ENCODE peak calls at places on chromosomes 2 and 18, in five cellular contexts. Z, C, N, M and T are unnamed samples. For H3K4me1, the result is how much of the 10 kb centered on the place peaks cover.

GRCh38 chr2:48508461-48509124 is 21.4 kb upstream of the STON1 start:
- DNase-seq in Z (peak), C (no peak), N (peak), M (peak), T (no peak)

GRCh38 chr2:197191948-197192338 is 118.6 kb downstream of the ANKRD44 start:
- DNase-seq in Z (no peak), C (no peak), N (no peak), M (no peak), T (no peak)

GRCh38 chr18:3061581-3062416 is 48.9 kb upstream of the LPIN2 start:
- DNase-seq in Z (no peak), C (no peak), N (no peak), M (no peak), T (no peak)

GRCh38 chr2:222399038-222399783 is 25.1 kb upstream of the SGPP2 start:
- DNase-seq in Z (no peak), C (no peak), N (no peak), M (no peak), T (no peak)

GRCh38 chr2:109059474-109060165 is 69.4 kb upstream of the SH3RF3 start:
- DNase-seq in Z (no peak), C (no peak), N (no peak), M (no peak), T (no peak)

GRCh38 chr2:238925281-238925680 is 77.4 kb downstream of the TWIST2 start:
- DNase-seq in Z (no peak), C (no peak), N (no peak), M (no peak), T (no peak)

GRCh38 chr2:29834036-29834540 is 87.3 kb downstream of the ALK start:
- DNase-seq in Z (no peak), C (no peak), N (no peak), M (peak), T (no peak)

GRCh38 chr2:134252092-134252775 is 1.6 kb upstream of the MGAT5 start:
- DNase-seq in Z (no peak), C (no peak), N (no peak), M (peak), T (no peak)

GRCh38 chr2:112136081-112136480 is 2.1 kb upstream of the FBLN7 start:
- DNase-seq in Z (no peak), C (no peak), N (no peak), M (no peak), T (no peak)

GRCh38 chr2:208189782-208190181 is at the start of gene C2orf80:
- DNase-seq in Z (no peak), C (no peak), N (peak), M (no peak), T (no peak)

GRCh38 chr2:12606472-12607000 is 110.2 kb upstream of the TRIB2 start:
- DNase-seq in Z (peak), C (no peak), N (no peak), M (peak), T (no peak)

GRCh38 chr2:134576478-134576877 is 142.3 kb downstream of the TMEM163 start:
- DNase-seq in Z (no peak), C (no peak), N (no peak), M (no peak), T (no peak)

GRCh38 chr2:84963692-84964405 is 7.1 kb upstream of the KCMF1 start:
- DNase-seq in Z (no peak), C (no peak), N (no peak), M (peak), T (no peak)

GRCh38 chr2:203327582-203327917 is 644 bp upstream of the ABI2 start:
- DNase-seq in Z (no peak), C (no peak), N (no peak), M (no peak), T (no peak)

GRCh38 chr2:98468621-98469236 is 24.1 kb downstream of the INPP4A start:
- DNase-seq in Z (no peak), C (no peak), N (no peak), M (peak), T (no peak)

GRCh38 chr2:186603208-186603765 is 13.4 kb downstream of the ITGAV start:
- DNase-seq in Z (peak), C (no peak), N (no peak), M (peak), T (no peak)

GRCh38 chr2:166127217-166128155 is at the start of gene SCN1A:
- DNase-seq in Z (peak), C (peak), N (peak), M (peak), T (no peak)

GRCh38 chr18:38313851-38314250 is 748.3 kb upstream of the CELF4 start:
- DNase-seq in Z (no peak), C (no peak), N (no peak), M (no peak), T (no peak)

GRCh38 chr2:8255448-8255800 is 426.4 kb upstream of the ID2 start:
- DNase-seq in Z (no peak), C (no peak), N (no peak), M (peak), T (no peak)

GRCh38 chr18:57951110-57951796 is 92.8 kb upstream of the NEDD4L start:
- DNase-seq in Z (no peak), C (no peak), N (no peak), M (no peak), T (no peak)

GRCh38 chr18:37565985-37566478 is 434 bp upstream of the CELF4 start:
- DNase-seq in Z (no peak), C (no peak), N (peak), M (peak), T (no peak)

GRCh38 chr2:202822411-202822810 is 49.2 kb downstream of the ICA1L start:
- DNase-seq in Z (no peak), C (no peak), N (no peak), M (no peak), T (no peak)

GRCh38 chr2:43898134-43898957 is 59.6 kb downstream of the ABCG8 start:
- DNase-seq in Z (no peak), C (no peak), N (no peak), M (no peak), T (peak)

GRCh38 chr2:118223487-118224136 is 135.3 kb downstream of the INSIG2 start:
- DNase-seq in Z (no peak), C (no peak), N (no peak), M (peak), T (no peak)

GRCh38 chr18:70390366-70391090 is 101.7 kb downstream of the SOCS6 start:
- DNase-seq in Z (no peak), C (no peak), N (no peak), M (peak), T (no peak)

GRCh38 chr2:132544045-132544630 is 125.9 kb downstream of the LYPD1 start:
- DNase-seq in Z (no peak), C (no peak), N (no peak), M (no peak), T (no peak)

GRCh38 chr2:118224888-118225264 is 136.6 kb downstream of the INSIG2 start:
- DNase-seq in Z (no peak), C (no peak), N (no peak), M (no peak), T (no peak)

GRCh38 chr2:48851161-48851560 is 95.6 kb upstream of the LHCGR start:
- DNase-seq in Z (no peak), C (no peak), N (no peak), M (peak), T (no peak)

GRCh38 chr2:195486987-195487644 is 169.9 kb upstream of the SLC39A10 start:
- DNase-seq in Z (no peak), C (peak), N (no peak), M (peak), T (no peak)

DNA sequence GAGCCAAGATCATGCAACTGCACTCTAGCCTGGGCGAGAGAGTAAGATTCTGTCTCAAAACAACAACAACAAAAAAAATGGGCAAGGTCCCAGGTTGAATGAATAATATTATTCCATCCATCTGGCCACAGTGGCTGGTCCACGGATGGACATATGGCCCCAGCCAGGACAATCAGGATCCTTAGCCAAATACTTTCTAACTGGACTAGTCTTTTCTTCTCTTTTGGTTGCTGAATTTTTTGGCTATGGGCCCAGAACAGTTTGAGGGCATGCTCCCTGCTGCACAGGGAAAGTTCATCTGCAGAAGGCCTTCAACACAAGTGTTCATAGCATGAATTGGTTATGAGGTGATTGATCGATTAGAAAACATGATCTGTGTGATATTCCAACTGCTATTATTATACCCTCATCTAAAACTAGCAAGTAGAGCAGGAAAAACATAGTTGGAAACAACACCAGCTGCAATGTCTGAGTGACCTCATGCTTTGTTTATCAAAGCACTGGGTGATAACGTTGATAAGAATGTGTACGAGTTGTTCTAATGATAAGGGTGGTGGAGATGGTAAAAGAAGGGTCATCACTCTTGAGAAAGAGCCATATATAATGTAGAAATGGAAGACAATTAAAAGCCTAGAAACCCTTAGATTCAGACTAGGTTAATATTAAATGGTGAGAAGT is 47.8 kb upstream of the RNF103 start:
- DNase-seq in Z (peak), C (no peak), N (no peak), M (peak), T (no peak)
- H3K27ac ChIP-seq in Z (no peak), C (no peak), N (no peak), M (no peak), T (no peak)

GRCh38 chr18:49612515-49613033 is 50.7 kb downstream of the LIPG start:
- DNase-seq in Z (no peak), C (no peak), N (no peak), M (no peak), T (no peak)
- H3K4me1 ChIP-seq in Z (under half), C (under half), N (under half), M (under half), T (under half)

GRCh38 chr2:96866149-96866548 is 3.7 kb downstream of the SEMA4C start:
- DNase-seq in Z (no peak), C (no peak), N (no peak), M (no peak), T (no peak)
- H3K9ac ChIP-seq in Z (no peak), C (no peak), N (peak), M (no peak), T (no peak)

DNA sequence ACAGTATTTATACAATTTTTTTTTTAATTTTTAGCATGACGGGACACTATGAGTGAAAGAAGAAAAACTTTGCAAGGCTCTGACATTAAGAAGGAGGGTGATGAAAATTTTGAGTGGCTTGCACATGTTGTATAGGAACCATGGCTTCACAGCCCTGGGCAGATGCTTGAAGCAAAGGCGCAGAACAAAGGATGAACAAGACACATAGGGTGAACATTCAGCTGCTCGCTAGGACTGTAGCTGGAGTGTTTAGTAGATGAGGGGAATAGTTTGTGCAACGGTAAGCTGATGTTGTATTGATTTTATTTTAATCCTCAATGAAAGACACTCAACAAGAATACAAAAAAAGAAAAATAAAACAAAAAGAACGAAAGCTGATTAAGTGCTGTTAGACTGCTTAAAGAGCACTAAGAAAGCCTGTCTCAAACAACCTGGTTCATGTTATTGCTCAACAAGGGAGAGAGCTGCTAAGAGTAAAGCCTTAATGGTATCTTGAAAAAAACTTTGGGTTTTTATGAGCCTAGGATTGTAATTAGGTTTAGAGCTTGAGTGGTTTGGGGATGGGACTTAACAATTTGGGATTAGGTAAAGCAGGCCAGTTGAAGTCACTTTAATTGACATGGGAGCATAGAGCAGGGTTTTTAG is 41.2 kb upstream of the GCFC2 start:
- DNase-seq in Z (no peak), C (no peak), N (peak), M (no peak), T (no peak)
- H3K27ac ChIP-seq in Z (no peak), C (no peak), N (peak), M (no peak), T (no peak)

GRCh38 chr2:20061940-20062339 is 10.5 kb upstream of the LAPTM4A start:
- DNase-seq in Z (no peak), C (no peak), N (no peak), M (no peak), T (no peak)
- H3K4me1 ChIP-seq in Z (under half), C (under half), N (under half), M (under half), T (under half)